ENCODE peak calls at places on chromosomes 4 and X, in ten cellular contexts. M, R, U, B, I, P, A, J, F and Q are unnamed samples.

GRCh38 chrX:103376118-103376978 is at the start of gene BEX3:
- DNase-seq in M (peak; percentile 5), R (no peak), U (peak; percentile 58), B (peak; percentile 66), I (peak; percentile 82), P (peak; percentile 54), A (no peak), J (peak; percentile 66), F (peak; percentile 93), Q (peak; percentile 47)

GRCh38 chr4:39466747-39467146 is 7.9 kb downstream of the LIAS start:
- DNase-seq in M (no peak), R (no peak), U (no peak), B (no peak), I (no peak), P (no peak), A (no peak), J (no peak), F (no peak), Q (no peak)

GRCh38 chr4:184170996-184171395 is 46.7 kb downstream of the ENPP6 start:
- DNase-seq in M (no peak), R (no peak), U (no peak), B (no peak), I (no peak), P (no peak), A (no peak), J (peak; percentile 58), F (peak; percentile 74), Q (peak; percentile 21)

GRCh38 chr4:155569960-155570515 is 96.6 kb upstream of the GUCY1A1 start:
- DNase-seq in M (no peak), R (no peak), U (no peak), B (no peak), I (no peak), P (no peak), A (no peak), J (no peak), F (no peak), Q (no peak)

GRCh38 chr4:126583509-126583908 is 1049.2 kb upstream of the INTU start:
- DNase-seq in M (no peak), R (no peak), U (no peak), B (no peak), I (peak; percentile 32), P (peak; percentile 37), A (no peak), J (no peak), F (peak; percentile 18), Q (peak; percentile 33)

GRCh38 chrX:130694983-130695382 is 208.0 kb downstream of the ENOX2 start:
- DNase-seq in M (no peak), R (no peak), U (no peak), B (no peak), I (no peak), P (peak; percentile 29), A (no peak), J (no peak), F (no peak), Q (no peak)

GRCh38 chr4:121154103-121154515 is 10.0 kb downstream of the TNIP3 start:
- DNase-seq in M (no peak), R (no peak), U (no peak), B (no peak), I (no peak), P (no peak), A (no peak), J (no peak), F (no peak), Q (no peak)

GRCh38 chr4:61638600-61638999 is 438.5 kb downstream of the ADGRL3 start:
- DNase-seq in M (no peak), R (no peak), U (no peak), B (no peak), I (no peak), P (no peak), A (no peak), J (peak; percentile 1), F (no peak), Q (peak; percentile 49)

GRCh38 chr4:166324321-166324720 is 451.3 kb downstream of the TLL1 start:
- DNase-seq in M (no peak), R (peak; percentile 2), U (no peak), B (no peak), I (peak; percentile 43), P (peak; percentile 11), A (no peak), J (no peak), F (peak; percentile 4), Q (peak; percentile 75)

GRCh38 chr4:53916431-53916889 is 147.9 kb downstream of the CHIC2 start:
- DNase-seq in M (no peak), R (no peak), U (no peak), B (no peak), I (no peak), P (no peak), A (no peak), J (no peak), F (no peak), Q (no peak)

GRCh38 chrX:150649096-150649870 is 43.9 kb upstream of the MTMR1 start:
- DNase-seq in M (no peak), R (peak; percentile 45), U (no peak), B (no peak), I (no peak), P (no peak), A (no peak), J (peak; percentile 5), F (peak; percentile 1), Q (no peak)

GRCh38 chrX:71998836-71999509 is 88.3 kb downstream of the NHSL2 start:
- DNase-seq in M (peak; percentile 22), R (no peak), U (no peak), B (no peak), I (peak; percentile 43), P (peak; percentile 35), A (no peak), J (peak; percentile 52), F (peak; percentile 32), Q (peak; percentile 40)

GRCh38 chrX:95956780-95957179 is 727.9 kb upstream of the DIAPH2 start:
- DNase-seq in M (no peak), R (no peak), U (no peak), B (no peak), I (no peak), P (no peak), A (no peak), J (no peak), F (no peak), Q (no peak)

GRCh38 chrX:100946521-100946920 is 17.8 kb upstream of the XKRX start:
- DNase-seq in M (no peak), R (no peak), U (no peak), B (no peak), I (no peak), P (no peak), A (no peak), J (no peak), F (no peak), Q (no peak)

GRCh38 chr4:98662619-98663225 is 4.3 kb upstream of the TSPAN5 start:
- DNase-seq in M (no peak), R (no peak), U (no peak), B (no peak), I (no peak), P (peak; percentile 21), A (no peak), J (no peak), F (peak; percentile 36), Q (peak; percentile 82)

GRCh38 chr4:22515145-22515887 is 550 bp downstream of the ADGRA3 start:
- DNase-seq in M (no peak), R (no peak), U (peak; percentile 47), B (peak; percentile 71), I (peak; percentile 85), P (peak; percentile 74), A (peak; percentile 6), J (peak; percentile 73), F (peak; percentile 92), Q (peak; percentile 71)